ENCODE peak calls at places on chromosomes 7 and 10, in six cellular contexts. M is IMR-90, Z is ovary, W is heart right ventricle, Y is AG04450, C is lower lobe of right lung. T is an unnamed sample.

GRCh38 chr10:79208251-79208983 is 138.9 kb upstream of the PPIF start:
- DNase-seq in C (no peak), M (no peak), Z (no peak), Y (no peak), W (no peak), T (no peak)

GRCh38 chr10:72310241-72310633 is 36.5 kb downstream of the DDIT4 start:
- DNase-seq in Z (no peak), C (no peak), W (no peak), M (no peak), Y (no peak), T (peak)

GRCh38 chr7:21967500-21968099 is 21.9 kb upstream of the CDCA7L start:
- DNase-seq in Z (no peak), M (no peak), C (no peak), Y (no peak), W (no peak), T (no peak)

GRCh38 chr10:89236221-89236620 is 15.4 kb downstream of the LIPA start:
- DNase-seq in Z (no peak), M (no peak), C (no peak), Y (no peak), W (no peak), T (no peak)

GRCh38 chr7:149884541-149884940 is 10.8 kb downstream of the ATP6V0E2 start:
- DNase-seq in Y (no peak), C (no peak), M (no peak), Z (no peak), W (no peak), T (no peak)

GRCh38 chr7:51190950-51191349 is 125.7 kb downstream of the COBL start:
- DNase-seq in Y (no peak), Z (no peak), C (no peak), W (no peak), M (no peak), T (no peak)

GRCh38 chr7:113086431-113086888 is at the start of gene GPR85:
- DNase-seq in Z (peak), Y (peak), M (peak), C (peak), W (peak), T (peak)

GRCh38 chr10:128860574-128860973 is 606.5 kb upstream of the MGMT start:
- DNase-seq in M (no peak), Y (no peak), W (no peak), Z (no peak), C (no peak), T (no peak)

GRCh38 chr7:111783867-111784266 is 221.6 kb upstream of the IMMP2L start:
- DNase-seq in C (no peak), W (no peak), Z (no peak), Y (no peak), M (no peak), T (no peak)
- H3K4me3 ChIP-seq in C (no peak), W (no peak), Z (no peak), Y (no peak), M (no peak), T (no peak)

GRCh38 chr10:132468201-132468600 is 69.4 kb upstream of the INPP5A start:
- DNase-seq in W (no peak), C (no peak), M (no peak), Z (no peak), Y (no peak), T (no peak)
- H3K27ac ChIP-seq in W (no peak), C (peak), M (no peak), Z (peak), Y (no peak), T (no peak)

GRCh38 chr10:13420532-13421307 is 72.6 kb upstream of the SEPHS1 start:
- DNase-seq in Y (no peak), Z (no peak), C (no peak), W (no peak), M (no peak), T (no peak)

GRCh38 chr10:13414855-13415254 is 66.8 kb upstream of the SEPHS1 start:
- DNase-seq in M (no peak), Y (no peak), W (no peak), Z (no peak), C (no peak), T (no peak)

GRCh38 chr10:13416760-13417159 is 68.7 kb upstream of the SEPHS1 start:
- DNase-seq in Y (no peak), W (no peak), C (no peak), M (no peak), Z (no peak), T (no peak)

GRCh38 chr10:13414137-13414536 is 66.0 kb upstream of the SEPHS1 start:
- DNase-seq in Y (no peak), Z (no peak), M (no peak), W (no peak), C (no peak), T (no peak)

GRCh38 chr10:13417459-13418126 is 69.5 kb upstream of the SEPHS1 start:
- DNase-seq in Y (no peak), C (no peak), Z (no peak), M (no peak), W (no peak), T (no peak)
- TF ChIP-seq CTCF in Y (no peak), C (no peak), Z (no peak), M (no peak), W (no peak), T (no peak)

GRCh38 chr10:124419635-124420034 is 912 bp upstream of the OAT start:
- DNase-seq in Z (peak), W (no peak), M (no peak), C (no peak), Y (no peak), T (no peak)
- H3K4me3 ChIP-seq in Z (no peak), W (no peak), M (no peak), C (no peak), Y (no peak), T (peak)

DNA sequence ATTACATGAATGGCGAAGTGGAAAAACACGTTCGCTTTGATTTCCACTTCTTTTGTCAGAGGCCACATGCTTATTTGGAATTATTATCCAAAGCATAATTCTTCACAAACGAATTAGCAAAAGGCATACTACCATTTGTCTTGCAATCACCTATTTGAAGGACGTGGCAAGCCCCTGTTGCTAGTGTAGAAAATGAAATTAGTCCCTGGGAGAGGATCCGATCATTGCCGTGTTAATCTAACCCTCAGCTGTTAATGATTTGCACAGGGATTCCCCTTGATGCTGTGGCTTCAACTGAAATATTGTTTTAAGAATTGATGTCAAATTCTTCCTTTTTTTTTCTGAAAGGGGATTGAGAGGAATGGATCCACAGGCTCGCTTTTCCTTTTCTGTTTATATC is 4.6 kb downstream of the AGMO start:
- DNase-seq in Y (no peak), M (no peak), C (no peak), Z (no peak), W (no peak), T (no peak)
- H3K27ac ChIP-seq in Y (no peak), M (no peak), C (no peak), Z (no peak), W (no peak), T (peak)

GRCh38 chr7:91880016-91880412 is 488 bp downstream of the MTERF1 start:
- DNase-seq in C (no peak), Z (no peak), Y (no peak), W (no peak), M (no peak), T (no peak)

GRCh38 chr7:91875851-91876250 is 4.7 kb downstream of the MTERF1 start:
- DNase-seq in Z (no peak), Y (no peak), W (no peak), C (no peak), M (no peak), T (no peak)

GRCh38 chr7:91880413-91881241 is at the start of gene MTERF1:
- DNase-seq in Z (peak), W (peak), Y (peak), M (peak), C (peak), T (peak)

GRCh38 chr7:91872928-91873327 is 7.6 kb downstream of the MTERF1 start:
- DNase-seq in Z (no peak), M (no peak), C (no peak), W (no peak), Y (no peak), T (no peak)

GRCh38 chr7:91876391-91877133 is 3.9 kb downstream of the MTERF1 start:
- DNase-seq in Y (no peak), Z (no peak), C (no peak), M (peak), W (no peak), T (no peak)
- TF ChIP-seq CTCF in Y (peak), Z (no peak), C (no peak), M (peak), W (peak), T (no peak)

DNA sequence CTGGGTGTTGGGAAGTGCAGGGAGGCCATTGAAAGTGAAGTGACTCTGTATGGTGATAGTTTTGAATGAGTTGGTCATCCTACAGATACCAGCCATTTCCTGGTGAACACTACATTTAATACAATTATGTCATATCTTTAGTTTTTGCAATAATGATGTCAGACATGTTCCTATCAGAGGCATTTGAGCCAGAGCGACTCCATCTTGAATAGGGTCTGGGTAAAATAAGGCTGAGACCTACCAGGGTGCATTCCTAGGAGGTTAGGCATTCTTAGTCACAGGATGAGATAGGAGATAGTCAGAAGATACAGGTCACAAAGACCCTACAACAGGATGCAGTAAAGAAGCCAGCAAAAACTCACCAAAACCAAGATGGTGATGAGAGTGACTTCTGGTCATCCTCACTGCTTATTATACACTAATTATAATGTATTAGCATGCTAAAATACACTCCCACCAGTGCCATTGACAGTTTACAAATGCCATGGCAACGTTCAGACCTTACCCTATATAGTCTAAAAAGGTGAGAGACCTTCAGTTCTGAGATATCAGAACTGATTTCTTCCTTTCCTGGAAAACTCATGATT is 28.2 kb downstream of the ADK start:
- DNase-seq in Y (no peak), W (no peak), Z (no peak), C (no peak), M (peak), T (no peak)
- H3K4me3 ChIP-seq in Y (no peak), W (no peak), Z (no peak), C (no peak), M (no peak), T (no peak)

GRCh38 chr7:134936893-134937520 is 49.3 kb upstream of the AGBL3 start:
- DNase-seq in C (no peak), Z (no peak), Y (no peak), W (no peak), M (no peak), T (no peak)
- H3K27ac ChIP-seq in C (no peak), Z (no peak), Y (no peak), W (no peak), M (peak), T (no peak)